ENCODE peak calls at places on chromosomes 7 and 10, in nine cellular contexts. R, K, B, J, G, I, U, F and A are unnamed samples.

GRCh38 chr10:131825150-131825907 is 75.5 kb upstream of the PPP2R2D start:
- DNase-seq in K (no peak), B (no peak), F (no peak), G (no peak), J (no peak), R (peak), I (no peak), U (no peak), A (no peak)

GRCh38 chr10:128263891-128264688 is 137.9 kb upstream of the MKI67 start:
- DNase-seq in F (peak), U (no peak), J (peak), K (peak), G (peak), I (peak), B (peak), R (peak), A (no peak)

GRCh38 chr10:62083868-62084267 is 182.4 kb downstream of the ARID5B start:
- DNase-seq in K (peak), R (peak), U (peak), G (no peak), F (peak), B (peak), I (no peak), J (peak), A (no peak)

GRCh38 chr10:90447836-90448235 is 410.0 kb downstream of the HTR7 start:
- DNase-seq in G (no peak), K (peak), F (no peak), I (no peak), U (no peak), J (no peak), R (peak), B (no peak), A (no peak)

GRCh38 chr10:75281980-75282379 is 46.2 kb upstream of the COMTD1 start:
- DNase-seq in B (no peak), G (no peak), U (no peak), F (no peak), R (no peak), J (no peak), I (no peak), K (peak), A (no peak)

GRCh38 chr7:106768324-106768751 is 96.7 kb upstream of the PIK3CG start:
- DNase-seq in G (no peak), K (no peak), F (no peak), R (no peak), J (no peak), B (no peak), U (no peak), I (no peak), A (no peak)

GRCh38 chr10:47421057-47421952 is 37.2 kb upstream of the ZNF488 start:
- DNase-seq in J (peak), R (peak), F (no peak), U (peak), B (no peak), I (no peak), G (no peak), K (peak), A (no peak)

GRCh38 chr10:5835446-5836095 is 22.3 kb upstream of the GDI2 start:
- DNase-seq in I (no peak), U (no peak), J (no peak), R (no peak), G (no peak), K (no peak), F (no peak), B (no peak), A (no peak)

GRCh38 chr10:96043895-96044580 is 655 bp downstream of the CCNJ start:
- DNase-seq in R (peak), F (peak), I (peak), U (no peak), K (peak), G (peak), J (peak), B (peak), A (no peak)

GRCh38 chr10:94632954-94633353 is 50.6 kb upstream of the CYP2C18 start:
- DNase-seq in F (no peak), R (no peak), U (no peak), I (no peak), K (no peak), J (no peak), G (no peak), B (no peak), A (no peak)

GRCh38 chr7:77759294-77759889 is 38.8 kb downstream of the TMEM60 start:
- DNase-seq in K (peak), R (peak), I (peak), G (no peak), J (peak), B (no peak), U (peak), F (peak), A (no peak)

DNA sequence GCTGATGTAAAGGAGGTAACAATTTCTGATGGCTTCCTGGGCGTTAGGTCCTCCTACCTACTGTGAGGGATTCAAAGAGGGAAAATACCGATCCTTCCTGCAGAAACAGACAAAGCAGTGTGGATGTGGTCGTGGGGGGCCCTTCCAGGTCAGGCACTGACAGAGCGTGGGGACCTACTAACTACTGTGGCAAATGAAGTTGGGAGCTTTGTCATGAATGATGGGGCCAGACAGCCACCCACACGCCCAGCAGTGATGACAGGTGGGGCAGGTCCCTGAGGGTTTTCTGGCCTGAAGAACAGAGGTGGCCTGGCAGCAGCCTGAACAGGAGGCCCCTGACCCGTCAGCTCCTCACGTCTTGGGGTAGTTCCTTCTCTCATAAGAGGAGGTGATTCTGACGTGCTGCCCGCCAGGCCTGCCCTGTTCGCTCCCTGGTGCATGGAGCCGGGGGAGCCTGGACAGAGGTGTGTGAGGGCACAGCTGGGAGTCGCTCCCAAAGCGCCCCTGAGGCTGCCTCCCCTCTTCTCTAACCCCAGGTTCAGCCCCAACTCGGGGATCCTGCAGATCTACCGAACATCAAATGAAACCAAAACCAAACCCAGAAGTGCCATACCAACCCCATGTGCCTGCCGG is 4.2 kb downstream of the ATP6V0E2 start:
- DNase-seq in G (no peak), I (no peak), R (no peak), J (no peak), F (peak), U (no peak), B (no peak), K (no peak), A (no peak)
- TF ChIP-seq CTCF in G (no peak), I (no peak), R (no peak), J (no peak), F (no peak), U (no peak), B (no peak), K (no peak), A (no peak)

DNA sequence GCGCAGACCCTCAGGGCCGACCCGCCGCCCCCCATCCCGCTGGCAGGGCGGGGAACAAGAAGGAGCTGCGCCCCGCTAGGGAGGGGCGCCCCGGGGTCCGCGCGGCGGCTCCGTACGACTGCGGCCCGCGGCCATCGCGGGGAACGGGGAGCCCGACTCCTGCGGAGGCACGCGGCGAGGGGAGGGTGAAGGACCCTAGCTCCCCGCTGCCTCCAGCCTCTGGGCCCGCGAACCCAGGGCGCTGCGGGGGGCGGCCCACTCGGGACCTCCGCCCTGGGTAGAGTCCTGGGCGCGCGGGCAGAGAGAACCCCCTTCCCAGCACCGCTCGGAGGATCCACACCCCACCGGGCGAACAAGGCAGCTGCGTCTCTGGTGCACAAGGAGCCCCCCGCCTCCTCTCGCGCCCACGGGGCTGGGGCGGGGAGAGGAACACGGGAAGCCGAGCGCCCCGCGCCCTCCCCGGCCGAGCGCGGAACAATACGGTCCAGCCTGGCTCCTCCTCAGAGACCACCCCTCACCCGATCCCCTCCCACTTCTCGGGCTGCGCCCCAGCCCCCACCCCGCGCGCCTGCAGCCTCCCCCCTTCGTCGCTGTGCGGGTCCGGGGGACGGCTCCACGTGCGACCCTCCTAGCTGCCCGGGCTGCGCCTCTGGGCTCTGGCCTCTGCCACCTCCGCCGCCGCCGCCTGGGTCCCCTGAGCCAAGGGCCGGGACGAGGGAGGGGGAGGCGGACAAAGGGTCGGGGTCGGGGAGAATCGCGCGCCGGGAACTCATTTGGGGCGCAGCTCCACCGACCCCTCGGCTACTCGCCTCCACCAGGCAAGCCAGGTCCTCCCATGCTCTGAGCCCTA is at the start of gene WDR86:
- DNase-seq in B (no peak), R (peak), F (no peak), U (no peak), K (no peak), G (peak), I (no peak), J (no peak), A (no peak)
- H3K4me3 ChIP-seq in B (peak), R (peak), F (peak), U (peak), K (peak), G (peak), I (peak), J (peak), A (peak)

GRCh38 chr10:114552050-114552449 is 106.0 kb downstream of the ABLIM1 start:
- DNase-seq in G (no peak), K (no peak), I (no peak), B (no peak), J (no peak), R (no peak), U (no peak), F (no peak), A (no peak)
- TF ChIP-seq CTCF in G (no peak), K (no peak), I (no peak), B (no peak), J (no peak), R (no peak), U (no peak), F (no peak), A (no peak)

DNA sequence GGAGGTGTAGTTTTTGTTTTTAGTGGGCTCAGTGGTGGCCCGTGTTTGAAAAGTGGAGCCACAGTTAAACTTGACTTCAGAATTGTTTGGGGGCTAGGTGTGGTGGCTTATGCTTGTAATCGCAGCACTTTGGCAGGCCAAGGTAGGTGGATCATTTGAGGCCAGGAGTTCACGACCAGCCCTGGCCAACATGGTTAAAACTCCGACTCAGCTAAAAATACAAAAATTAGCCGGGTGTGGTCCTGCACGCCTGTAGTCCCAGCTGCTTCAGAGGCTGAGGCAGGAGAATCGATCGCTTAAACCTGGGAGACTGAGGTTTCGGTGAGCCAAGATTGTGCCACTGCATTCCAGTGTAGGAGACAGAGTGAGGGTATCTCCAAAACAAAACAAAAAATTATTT is 1.8 kb downstream of the CCT6A start:
- DNase-seq in I (no peak), R (no peak), K (no peak), U (no peak), F (no peak), J (no peak), G (no peak), B (no peak), A (no peak)
- H3K4me3 ChIP-seq in I (no peak), R (no peak), K (no peak), U (no peak), F (no peak), J (no peak), G (peak), B (no peak), A (peak)

DNA sequence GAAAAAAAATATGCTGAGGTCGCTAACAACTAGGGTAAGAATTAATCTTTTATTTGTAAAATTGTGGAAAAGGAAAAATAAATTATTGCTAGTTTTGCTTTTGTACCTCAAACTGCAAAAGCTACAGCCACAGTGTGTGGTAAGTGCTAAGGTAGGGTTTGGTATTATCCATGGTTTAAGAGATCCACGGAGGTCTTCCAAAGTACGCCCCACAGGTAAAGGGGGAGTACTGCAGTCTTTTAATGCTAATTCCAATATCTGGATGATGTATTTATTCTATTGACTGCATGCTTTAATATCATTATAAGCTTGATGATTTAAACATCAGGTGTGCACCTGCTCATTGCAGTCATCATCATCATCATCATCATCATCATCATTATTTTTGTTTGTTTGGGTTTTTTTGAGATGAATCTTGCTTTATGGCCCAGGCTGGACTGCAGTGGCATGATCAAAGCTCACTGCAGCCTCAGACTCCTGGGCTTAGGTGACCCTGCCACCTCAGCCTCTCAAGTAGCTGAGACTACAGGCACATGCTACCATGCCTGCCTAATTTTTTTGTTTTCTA is 38.4 kb upstream of the BMS1 start:
- DNase-seq in J (no peak), G (no peak), F (no peak), K (no peak), U (no peak), B (no peak), I (no peak), R (no peak), A (no peak)
- TF ChIP-seq CTCF in J (no peak), G (no peak), F (no peak), K (no peak), U (no peak), B (no peak), I (no peak), R (no peak), A (no peak)

GRCh38 chr7:122305475-122306319 is 1.1 kb upstream of the FEZF1 start:
- DNase-seq in R (no peak), F (no peak), B (no peak), G (no peak), U (no peak), J (no peak), I (no peak), K (no peak), A (no peak)
- H3K4me3 ChIP-seq in R (peak), F (peak), B (peak), G (peak), U (no peak), J (no peak), I (no peak), K (no peak), A (no peak)

DNA sequence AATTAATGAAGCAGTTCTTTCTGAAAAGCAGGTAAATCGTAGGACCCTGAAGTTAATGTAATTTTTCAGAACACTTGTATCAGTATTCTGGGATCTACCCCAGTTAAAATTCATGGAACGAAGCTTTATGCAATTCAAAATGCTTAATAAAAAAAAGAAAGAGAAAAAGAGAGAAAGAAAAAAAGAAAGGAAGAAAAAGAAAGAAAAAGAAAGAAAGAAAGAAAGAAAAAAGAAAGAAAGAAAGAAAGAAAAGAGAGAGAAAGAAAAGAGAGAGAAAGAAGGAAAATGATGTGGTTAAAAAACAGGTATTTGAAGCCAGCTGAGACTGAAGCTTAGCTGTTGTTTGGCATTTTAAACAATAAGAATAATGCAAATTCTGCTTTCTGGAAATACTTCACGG is 427.4 kb upstream of the AKR1E2 start:
- DNase-seq in I (no peak), R (no peak), K (no peak), B (no peak), G (no peak), J (no peak), F (no peak), U (no peak), A (no peak)
- TF ChIP-seq CTCF in I (no peak), R (no peak), K (no peak), B (no peak), G (no peak), J (no peak), F (no peak), U (no peak), A (no peak)

GRCh38 chr7:97846945-97847344 is 25.3 kb downstream of the ASNS start:
- DNase-seq in J (no peak), G (no peak), I (no peak), B (no peak), U (no peak), K (no peak), F (no peak), R (no peak), A (no peak)
- H3K4me3 ChIP-seq in J (no peak), G (no peak), I (no peak), B (no peak), U (no peak), K (no peak), F (no peak), R (no peak), A (no peak)

DNA sequence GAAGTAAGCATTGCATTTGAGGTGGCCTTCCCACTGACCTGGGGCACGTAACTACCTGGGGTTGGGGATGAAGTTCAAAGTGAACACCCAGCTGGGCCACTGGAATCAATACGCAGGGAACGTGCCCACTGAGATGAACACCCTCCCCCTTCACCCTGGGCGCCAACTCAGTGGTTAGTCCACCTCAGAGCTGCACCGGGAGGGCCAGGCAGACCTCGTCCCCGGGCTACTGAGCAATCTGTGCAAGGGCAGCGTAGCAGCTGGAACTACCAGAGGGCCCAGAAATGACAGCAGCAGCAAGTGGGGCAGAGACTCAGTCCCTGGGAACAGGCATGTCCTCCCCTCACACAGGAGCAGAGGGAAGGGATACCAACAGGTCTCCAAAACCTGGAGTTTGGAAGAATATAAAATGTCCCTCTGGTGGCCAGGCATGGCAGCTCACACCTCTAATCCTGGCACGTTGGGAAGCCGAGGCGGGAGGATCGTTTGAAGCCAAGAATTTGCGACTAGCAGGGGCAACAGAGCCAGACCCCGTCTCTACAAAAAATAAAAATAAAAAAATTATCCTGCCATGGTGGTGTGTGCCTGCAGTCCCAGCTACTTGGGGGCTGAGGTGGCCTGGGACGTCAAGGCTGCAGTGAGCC is 143.9 kb downstream of the SH3PXD2A start:
- DNase-seq in B (no peak), R (no peak), U (no peak), F (no peak), J (no peak), K (no peak), I (no peak), G (peak), A (no peak)
- TF ChIP-seq CTCF in B (no peak), R (peak), U (peak), F (no peak), J (no peak), K (no peak), I (peak), G (no peak), A (peak)

GRCh38 chr7:128347573-128348147 is 4.0 kb upstream of the RBM28 start:
- DNase-seq in K (peak), R (peak), B (peak), G (peak), U (no peak), J (peak), F (no peak), I (peak), A (no peak)

GRCh38 chr7:128343554-128344430 is at the start of gene RBM28:
- DNase-seq in K (peak), J (peak), B (peak), F (peak), U (peak), I (peak), G (peak), R (peak), A (peak)

GRCh38 chr7:128341733-128342132 is 2.0 kb downstream of the RBM28 start:
- DNase-seq in F (no peak), B (no peak), J (no peak), R (no peak), U (no peak), I (no peak), G (no peak), K (no peak), A (no peak)

GRCh38 chr7:128349121-128349825 is 5.6 kb upstream of the RBM28 start:
- DNase-seq in U (no peak), R (no peak), F (no peak), I (no peak), J (no peak), B (no peak), K (no peak), G (no peak), A (no peak)

DNA sequence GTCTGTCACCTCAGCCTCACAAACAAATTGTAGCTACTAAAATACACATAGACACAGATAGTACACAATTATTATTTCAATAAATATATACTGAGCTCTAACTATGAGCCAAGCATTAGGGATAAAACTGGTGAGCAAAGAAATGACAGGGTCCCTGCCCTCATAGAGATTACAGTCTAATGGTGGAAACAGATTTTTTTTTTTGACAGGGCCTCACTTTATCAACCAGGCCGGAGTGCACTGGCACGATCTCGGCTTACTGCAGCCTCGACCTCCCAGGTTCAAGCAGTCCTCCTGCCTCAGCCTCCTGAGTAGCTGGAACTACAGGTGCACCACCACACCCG is 695 bp upstream of the RBM28 start:
- DNase-seq in G (no peak), I (no peak), K (no peak), U (no peak), R (no peak), B (no peak), F (no peak), J (no peak), A (no peak)
- H3K4me3 ChIP-seq in G (peak), I (no peak), K (no peak), U (no peak), R (no peak), B (no peak), F (no peak), J (no peak), A (no peak)